ENCODE peak calls at places on chromosome 22, in ten cellular contexts. One of them, this sample, is unnamed.

GRCh38 chr22:22574361-22574760 is 15.3 kb upstream of the PRAME start:
- DNase-seq in neural crest cell: no peak
- DNase-seq in cardiac muscle cell: no peak
- DNase-seq in CD14-positive monocyte: no peak
- DNase-seq in K562: no peak
- DNase-seq in transverse colon: no peak
- DNase-seq in GM13976: no peak
- DNase-seq in IMR-90: no peak
- DNase-seq in AG10803: no peak
- DNase-seq in mucosa of descending colon: no peak
- DNase-seq in this sample: no peak

GRCh38 chr22:36702832-36703210 is 731 bp downstream of the CACNG2 start:
- DNase-seq in neural crest cell: no peak
- DNase-seq in cardiac muscle cell: no peak
- DNase-seq in CD14-positive monocyte: no peak
- DNase-seq in K562: no peak
- DNase-seq in transverse colon: no peak
- DNase-seq in GM13976: no peak
- DNase-seq in IMR-90: no peak
- DNase-seq in AG10803: no peak
- DNase-seq in mucosa of descending colon: no peak
- DNase-seq in this sample: no peak

GRCh38 chr22:21856197-21856596 is 11.2 kb downstream of the MAPK1 start:
- DNase-seq in neural crest cell: no peak
- DNase-seq in cardiac muscle cell: no peak
- DNase-seq in CD14-positive monocyte: no peak
- DNase-seq in K562: peak
- DNase-seq in transverse colon: no peak
- DNase-seq in GM13976: no peak
- DNase-seq in IMR-90: no peak
- DNase-seq in AG10803: no peak
- DNase-seq in mucosa of descending colon: no peak
- DNase-seq in this sample: no peak

GRCh38 chr22:49009359-49010063 is 818.2 kb downstream of the BRD1 start:
- DNase-seq in neural crest cell: no peak
- DNase-seq in cardiac muscle cell: no peak
- DNase-seq in CD14-positive monocyte: no peak
- DNase-seq in K562: no peak
- DNase-seq in transverse colon: no peak
- DNase-seq in GM13976: no peak
- DNase-seq in IMR-90: no peak
- DNase-seq in AG10803: no peak
- DNase-seq in mucosa of descending colon: no peak
- DNase-seq in this sample: no peak

GRCh38 chr22:31075961-31076360 is 5.2 kb upstream of the SMTN start:
- DNase-seq in neural crest cell: no peak
- DNase-seq in cardiac muscle cell: no peak
- DNase-seq in CD14-positive monocyte: no peak
- DNase-seq in K562: no peak
- DNase-seq in transverse colon: peak
- DNase-seq in GM13976: no peak
- DNase-seq in IMR-90: peak
- DNase-seq in AG10803: peak
- DNase-seq in mucosa of descending colon: peak
- DNase-seq in this sample: no peak

GRCh38 chr22:30396871-30397655 is at the start of gene SEC14L2:
- DNase-seq in neural crest cell: peak
- DNase-seq in cardiac muscle cell: peak
- DNase-seq in CD14-positive monocyte: no peak
- DNase-seq in K562: no peak
- DNase-seq in transverse colon: peak
- DNase-seq in GM13976: peak
- DNase-seq in IMR-90: peak
- DNase-seq in AG10803: peak
- DNase-seq in mucosa of descending colon: peak
- DNase-seq in this sample: peak

GRCh38 chr22:30202531-30203006 is 44.0 kb downstream of the LIF start:
- DNase-seq in neural crest cell: no peak
- DNase-seq in cardiac muscle cell: peak
- DNase-seq in CD14-positive monocyte: no peak
- DNase-seq in K562: no peak
- DNase-seq in transverse colon: peak
- DNase-seq in GM13976: peak
- DNase-seq in IMR-90: peak
- DNase-seq in AG10803: peak
- DNase-seq in mucosa of descending colon: peak
- DNase-seq in this sample: no peak

GRCh38 chr22:17113600-17113999 is 7.6 kb downstream of the TMEM121B start:
- DNase-seq in neural crest cell: no peak
- DNase-seq in cardiac muscle cell: no peak
- DNase-seq in CD14-positive monocyte: no peak
- DNase-seq in K562: no peak
- DNase-seq in transverse colon: no peak
- DNase-seq in GM13976: no peak
- DNase-seq in IMR-90: no peak
- DNase-seq in AG10803: no peak
- DNase-seq in mucosa of descending colon: no peak
- DNase-seq in this sample: no peak

GRCh38 chr22:38949889-38950405 is 7.5 kb upstream of the APOBEC3A start:
- DNase-seq in neural crest cell: no peak
- DNase-seq in cardiac muscle cell: no peak
- DNase-seq in CD14-positive monocyte: peak
- DNase-seq in K562: no peak
- DNase-seq in transverse colon: no peak
- DNase-seq in GM13976: no peak
- DNase-seq in IMR-90: no peak
- DNase-seq in AG10803: no peak
- DNase-seq in mucosa of descending colon: peak
- DNase-seq in this sample: no peak

GRCh38 chr22:38952382-38952993 is 4.9 kb upstream of the APOBEC3A start:
- DNase-seq in neural crest cell: no peak
- DNase-seq in cardiac muscle cell: no peak
- DNase-seq in CD14-positive monocyte: peak
- DNase-seq in K562: no peak
- DNase-seq in transverse colon: no peak
- DNase-seq in GM13976: no peak
- DNase-seq in IMR-90: no peak
- DNase-seq in AG10803: no peak
- DNase-seq in mucosa of descending colon: no peak
- DNase-seq in this sample: no peak

GRCh38 chr22:38951734-38952133 is 5.7 kb upstream of the APOBEC3A start:
- DNase-seq in neural crest cell: no peak
- DNase-seq in cardiac muscle cell: no peak
- DNase-seq in CD14-positive monocyte: peak
- DNase-seq in K562: no peak
- DNase-seq in transverse colon: peak
- DNase-seq in GM13976: no peak
- DNase-seq in IMR-90: no peak
- DNase-seq in AG10803: no peak
- DNase-seq in mucosa of descending colon: no peak
- DNase-seq in this sample: no peak

GRCh38 chr22:38948181-38948940 is 9.0 kb upstream of the APOBEC3A start:
- DNase-seq in neural crest cell: no peak
- DNase-seq in cardiac muscle cell: no peak
- DNase-seq in CD14-positive monocyte: peak
- DNase-seq in K562: no peak
- DNase-seq in transverse colon: peak
- DNase-seq in GM13976: no peak
- DNase-seq in IMR-90: no peak
- DNase-seq in AG10803: no peak
- DNase-seq in mucosa of descending colon: no peak
- DNase-seq in this sample: no peak

DNA sequence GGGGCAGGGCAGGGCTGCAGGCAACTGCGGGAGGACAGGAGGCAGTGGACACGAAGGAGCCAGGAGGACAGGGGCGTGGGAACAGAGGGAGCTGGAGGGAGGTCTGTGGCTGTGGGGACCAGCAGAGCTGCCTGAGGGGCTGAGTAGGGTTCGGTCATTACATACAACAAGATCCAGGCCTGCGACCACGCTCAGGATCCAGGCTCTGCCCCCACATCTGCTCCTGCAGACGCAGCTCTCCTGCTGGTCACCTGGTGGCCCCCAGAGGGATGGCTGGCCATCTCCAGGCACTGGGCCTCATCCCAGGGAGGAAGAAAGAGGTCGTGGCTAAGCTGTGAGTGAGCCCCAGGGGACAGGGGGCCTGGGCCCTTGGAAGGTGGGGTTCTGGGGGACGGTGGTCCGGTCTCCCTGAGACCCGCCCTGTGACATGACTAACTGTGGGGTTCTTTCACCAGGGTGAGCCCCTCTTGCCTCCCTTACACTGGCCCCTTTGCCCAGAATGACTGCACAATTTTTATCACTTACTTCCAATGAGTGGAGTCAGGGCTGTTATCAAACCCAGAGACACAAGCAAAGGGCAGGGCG is 6.8 kb upstream of the APOBEC3A start:
- DNase-seq in neural crest cell: no peak
- DNase-seq in cardiac muscle cell: no peak
- DNase-seq in CD14-positive monocyte: peak
- DNase-seq in K562: no peak
- DNase-seq in transverse colon: no peak
- DNase-seq in GM13976: no peak
- DNase-seq in IMR-90: no peak
- DNase-seq in AG10803: no peak
- DNase-seq in mucosa of descending colon: peak
- DNase-seq in this sample: no peak
- TF ChIP-seq CTCF in neural crest cell: no peak
- TF ChIP-seq CTCF in cardiac muscle cell: no peak
- TF ChIP-seq CTCF in CD14-positive monocyte: no peak
- TF ChIP-seq CTCF in K562: no peak
- TF ChIP-seq CTCF in transverse colon: no peak
- TF ChIP-seq CTCF in GM13976: no peak
- TF ChIP-seq CTCF in IMR-90: no peak
- TF ChIP-seq CTCF in AG10803: no peak
- TF ChIP-seq CTCF in mucosa of descending colon: no peak
- TF ChIP-seq CTCF in this sample: no peak

DNA sequence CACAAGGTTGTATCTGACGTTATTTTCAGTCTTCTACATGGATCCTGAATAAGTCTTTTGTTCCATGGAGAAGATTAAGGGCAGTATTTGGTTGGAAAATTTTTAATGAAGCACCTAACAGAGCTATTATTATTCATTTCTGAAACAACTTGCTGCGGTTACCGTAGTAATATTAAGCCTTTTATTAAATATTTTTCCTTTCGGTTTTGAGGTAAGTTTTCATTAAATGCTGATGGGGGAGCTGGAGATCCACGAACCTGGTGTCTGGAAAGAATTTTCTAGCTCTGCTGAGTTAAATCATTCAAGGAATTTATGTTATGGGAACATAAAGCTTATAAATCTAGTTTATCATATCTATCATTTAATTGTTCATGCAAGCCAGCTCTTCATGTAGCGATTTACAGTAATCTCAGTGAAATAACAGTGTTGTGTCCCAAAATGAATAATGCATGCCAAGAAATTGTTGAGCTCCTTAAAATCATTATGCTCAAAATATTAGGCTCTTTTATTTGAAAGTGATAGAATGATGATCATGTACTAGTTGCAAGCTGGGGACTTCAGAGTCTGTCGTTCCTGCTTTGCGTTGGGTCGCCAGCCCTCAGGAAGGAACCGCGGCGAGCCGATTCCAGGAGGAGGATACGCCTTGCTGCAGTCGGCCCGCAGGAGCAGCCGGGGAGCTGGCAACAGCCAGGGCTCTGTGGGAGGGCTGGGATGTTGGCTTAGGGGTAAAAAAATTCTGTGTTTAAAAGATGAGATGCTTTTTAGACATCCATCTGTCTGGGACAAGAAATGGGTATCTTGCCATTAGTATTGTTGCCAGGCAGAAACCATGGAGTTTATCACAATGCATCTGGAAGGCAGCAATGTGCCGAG is 83.1 kb downstream of the TBC1D22A start:
- DNase-seq in neural crest cell: no peak
- DNase-seq in cardiac muscle cell: no peak
- DNase-seq in CD14-positive monocyte: no peak
- DNase-seq in K562: no peak
- DNase-seq in transverse colon: no peak
- DNase-seq in GM13976: no peak
- DNase-seq in IMR-90: peak
- DNase-seq in AG10803: peak
- DNase-seq in mucosa of descending colon: no peak
- DNase-seq in this sample: peak
- TF ChIP-seq CTCF in neural crest cell: peak
- TF ChIP-seq CTCF in cardiac muscle cell: peak
- TF ChIP-seq CTCF in CD14-positive monocyte: peak
- TF ChIP-seq CTCF in K562: no peak
- TF ChIP-seq CTCF in transverse colon: peak
- TF ChIP-seq CTCF in GM13976: no peak
- TF ChIP-seq CTCF in IMR-90: peak
- TF ChIP-seq CTCF in AG10803: peak
- TF ChIP-seq CTCF in mucosa of descending colon: no peak
- TF ChIP-seq CTCF in this sample: peak

DNA sequence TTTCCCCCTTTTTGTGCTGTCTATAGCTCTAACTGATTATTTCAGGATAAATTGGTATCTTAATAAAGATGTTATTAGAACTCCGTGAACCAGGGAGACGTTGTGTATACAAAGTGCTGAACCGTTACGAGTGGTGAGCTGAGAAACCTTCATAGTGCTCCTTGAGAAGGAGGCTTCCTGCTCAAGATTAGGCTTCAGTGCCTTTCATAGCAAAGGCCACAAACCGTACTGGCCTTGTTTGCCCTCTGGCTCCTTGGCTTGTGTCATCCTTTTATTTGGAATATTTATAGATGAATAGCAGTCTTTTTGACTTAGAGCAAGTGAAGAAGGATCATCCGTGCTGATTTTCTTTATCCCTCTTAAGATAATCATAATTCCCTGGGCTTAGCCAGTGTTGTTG is 16.3 kb downstream of the EIF3L start:
- DNase-seq in neural crest cell: no peak
- DNase-seq in cardiac muscle cell: no peak
- DNase-seq in CD14-positive monocyte: no peak
- DNase-seq in K562: no peak
- DNase-seq in transverse colon: no peak
- DNase-seq in GM13976: no peak
- DNase-seq in IMR-90: no peak
- DNase-seq in AG10803: no peak
- DNase-seq in mucosa of descending colon: no peak
- DNase-seq in this sample: no peak
- TF ChIP-seq CTCF in neural crest cell: no peak
- TF ChIP-seq CTCF in cardiac muscle cell: no peak
- TF ChIP-seq CTCF in CD14-positive monocyte: no peak
- TF ChIP-seq CTCF in K562: no peak
- TF ChIP-seq CTCF in transverse colon: no peak
- TF ChIP-seq CTCF in GM13976: no peak
- TF ChIP-seq CTCF in IMR-90: no peak
- TF ChIP-seq CTCF in AG10803: no peak
- TF ChIP-seq CTCF in mucosa of descending colon: no peak
- TF ChIP-seq CTCF in this sample: no peak

DNA sequence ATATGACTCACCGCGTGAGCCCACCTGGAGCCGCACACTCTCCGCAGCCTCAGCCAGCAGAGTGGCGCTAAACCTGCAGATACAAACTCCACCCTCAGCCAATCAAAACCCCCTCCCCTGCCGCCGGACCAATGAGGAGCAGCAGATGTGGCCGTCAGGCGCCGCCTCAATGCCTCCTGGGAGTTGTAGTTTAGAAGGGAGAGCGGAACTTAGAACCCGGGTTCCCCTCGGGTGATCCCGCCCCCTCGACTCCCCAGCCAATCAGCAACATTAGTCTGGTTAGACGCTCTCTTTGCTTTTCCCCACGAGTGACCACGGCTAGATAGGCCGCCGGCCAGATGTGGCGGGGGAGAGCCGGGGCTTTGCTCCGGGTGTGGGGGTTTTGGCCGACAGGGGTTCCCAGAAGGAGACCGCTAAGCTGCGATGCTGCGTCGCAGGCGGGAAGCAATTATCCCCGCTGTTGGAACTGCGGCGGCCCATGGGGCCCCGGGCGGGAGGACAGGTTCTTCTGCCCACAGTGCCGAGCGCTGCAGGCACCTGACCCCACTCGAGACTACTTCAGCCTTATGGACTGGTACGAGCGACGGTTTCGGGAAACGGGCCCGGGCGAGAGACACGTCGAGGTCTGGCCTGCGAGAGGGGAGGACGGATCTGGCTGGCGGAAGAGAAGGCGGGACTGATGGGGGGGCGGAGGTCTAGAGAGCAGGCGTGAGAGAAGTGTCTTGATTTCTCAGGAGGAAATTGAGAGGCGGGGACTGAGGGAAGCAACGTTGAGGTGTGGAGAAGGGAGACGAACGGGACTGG is at the start of the genes CHEK2 and HSCB:
- DNase-seq in neural crest cell: peak
- DNase-seq in cardiac muscle cell: peak
- DNase-seq in CD14-positive monocyte: peak
- DNase-seq in K562: peak
- DNase-seq in transverse colon: peak
- DNase-seq in GM13976: peak
- DNase-seq in IMR-90: peak
- DNase-seq in AG10803: peak
- DNase-seq in mucosa of descending colon: peak
- DNase-seq in this sample: peak
- TF ChIP-seq CTCF in neural crest cell: no peak
- TF ChIP-seq CTCF in cardiac muscle cell: peak
- TF ChIP-seq CTCF in CD14-positive monocyte: no peak
- TF ChIP-seq CTCF in K562: no peak
- TF ChIP-seq CTCF in transverse colon: no peak
- TF ChIP-seq CTCF in GM13976: no peak
- TF ChIP-seq CTCF in IMR-90: no peak
- TF ChIP-seq CTCF in AG10803: no peak
- TF ChIP-seq CTCF in mucosa of descending colon: no peak
- TF ChIP-seq CTCF in this sample: peak